ENCODE peak calls at places on chromosomes 6 and 20, in eight cellular contexts. One of them, this sample, is unnamed.
A peak's percentile ranks its signal among the peaks of the same experiment; 100 is the strongest.

GRCh38 chr6:51559059-51559458 is 528.4 kb downstream of the PKHD1 start:
- DNase-seq in uterus: no peak
- DNase-seq in thyroid gland: no peak
- DNase-seq in Peyer's patch: no peak
- DNase-seq in adrenal gland: no peak
- DNase-seq in stomach: peak; percentile 27
- DNase-seq in testis: no peak
- DNase-seq in suprapubic skin: no peak
- DNase-seq in this sample: no peak

GRCh38 chr6:91669904-91670295 is 1083.0 kb upstream of the MAP3K7 start:
- DNase-seq in uterus: no peak
- DNase-seq in thyroid gland: no peak
- DNase-seq in Peyer's patch: no peak
- DNase-seq in adrenal gland: no peak
- DNase-seq in stomach: no peak
- DNase-seq in testis: no peak
- DNase-seq in suprapubic skin: no peak
- DNase-seq in this sample: no peak

GRCh38 chr6:122005661-122006060 is 393.8 kb upstream of the HSF2 start:
- DNase-seq in uterus: no peak
- DNase-seq in thyroid gland: no peak
- DNase-seq in Peyer's patch: no peak
- DNase-seq in adrenal gland: no peak
- DNase-seq in stomach: no peak
- DNase-seq in testis: no peak
- DNase-seq in suprapubic skin: no peak
- DNase-seq in this sample: no peak

GRCh38 chr6:506508-506907 is 115.0 kb downstream of the IRF4 start:
- DNase-seq in uterus: no peak
- DNase-seq in thyroid gland: no peak
- DNase-seq in Peyer's patch: no peak
- DNase-seq in adrenal gland: no peak
- DNase-seq in stomach: no peak
- DNase-seq in testis: no peak
- DNase-seq in suprapubic skin: no peak
- DNase-seq in this sample: no peak

GRCh38 chr6:153357391-153357790 is 226.3 kb upstream of the RGS17 start:
- DNase-seq in uterus: no peak
- DNase-seq in thyroid gland: no peak
- DNase-seq in Peyer's patch: no peak
- DNase-seq in adrenal gland: no peak
- DNase-seq in stomach: no peak
- DNase-seq in testis: no peak
- DNase-seq in suprapubic skin: no peak
- DNase-seq in this sample: no peak

GRCh38 chr20:62804632-62805364 is at the start of gene OGFR:
- DNase-seq in uterus: peak; percentile 73
- DNase-seq in thyroid gland: peak; percentile 65
- DNase-seq in Peyer's patch: peak; percentile 88
- DNase-seq in adrenal gland: no peak
- DNase-seq in stomach: peak; percentile 69
- DNase-seq in testis: peak; percentile 73
- DNase-seq in suprapubic skin: no peak
- DNase-seq in this sample: peak; percentile 62

GRCh38 chr6:111870751-111871064 is 2.5 kb downstream of the FYN start:
- DNase-seq in uterus: no peak
- DNase-seq in thyroid gland: no peak
- DNase-seq in Peyer's patch: no peak
- DNase-seq in adrenal gland: no peak
- DNase-seq in stomach: no peak
- DNase-seq in testis: no peak
- DNase-seq in suprapubic skin: no peak
- DNase-seq in this sample: no peak

GRCh38 chr20:63855363-63856110 is 5.8 kb upstream of the ABHD16B start:
- DNase-seq in uterus: peak; percentile 31
- DNase-seq in thyroid gland: no peak
- DNase-seq in Peyer's patch: no peak
- DNase-seq in adrenal gland: no peak
- DNase-seq in stomach: no peak
- DNase-seq in testis: no peak
- DNase-seq in suprapubic skin: no peak
- DNase-seq in this sample: no peak

GRCh38 chr20:31954500-31954899 is 2.7 kb upstream of the PDRG1 start:
- DNase-seq in uterus: no peak
- DNase-seq in thyroid gland: no peak
- DNase-seq in Peyer's patch: no peak
- DNase-seq in adrenal gland: no peak
- DNase-seq in stomach: no peak
- DNase-seq in testis: no peak
- DNase-seq in suprapubic skin: no peak
- DNase-seq in this sample: no peak

GRCh38 chr6:125821825-125822281 is 31.1 kb downstream of the NCOA7 start:
- DNase-seq in uterus: no peak
- DNase-seq in thyroid gland: no peak
- DNase-seq in Peyer's patch: peak; percentile 84
- DNase-seq in adrenal gland: peak; percentile 73
- DNase-seq in stomach: no peak
- DNase-seq in testis: no peak
- DNase-seq in suprapubic skin: no peak
- DNase-seq in this sample: no peak

GRCh38 chr6:64861039-64861651 is 845.9 kb downstream of the EYS start:
- DNase-seq in uterus: no peak
- DNase-seq in thyroid gland: no peak
- DNase-seq in Peyer's patch: no peak
- DNase-seq in adrenal gland: no peak
- DNase-seq in stomach: no peak
- DNase-seq in testis: no peak
- DNase-seq in suprapubic skin: no peak
- DNase-seq in this sample: no peak

GRCh38 chr20:50312002-50312681 is 121.5 kb downstream of the CEBPB start:
- DNase-seq in uterus: no peak
- DNase-seq in thyroid gland: no peak
- DNase-seq in Peyer's patch: no peak
- DNase-seq in adrenal gland: no peak
- DNase-seq in stomach: no peak
- DNase-seq in testis: no peak
- DNase-seq in suprapubic skin: no peak
- DNase-seq in this sample: no peak

GRCh38 chr20:25271486-25272222 is 23.8 kb downstream of the PYGB start:
- DNase-seq in uterus: no peak
- DNase-seq in thyroid gland: peak; percentile 1
- DNase-seq in Peyer's patch: peak; percentile 35
- DNase-seq in adrenal gland: peak; percentile 42
- DNase-seq in stomach: peak; percentile 20
- DNase-seq in testis: no peak
- DNase-seq in suprapubic skin: peak; percentile 72
- DNase-seq in this sample: no peak

GRCh38 chr6:130500693-130501092 is 134.9 kb downstream of the TMEM200A start:
- DNase-seq in uterus: no peak
- DNase-seq in thyroid gland: no peak
- DNase-seq in Peyer's patch: no peak
- DNase-seq in adrenal gland: no peak
- DNase-seq in stomach: no peak
- DNase-seq in testis: no peak
- DNase-seq in suprapubic skin: no peak
- DNase-seq in this sample: no peak

GRCh38 chr6:131602913-131603312 is 25.1 kb downstream of the MED23 start:
- DNase-seq in uterus: no peak
- DNase-seq in thyroid gland: no peak
- DNase-seq in Peyer's patch: no peak
- DNase-seq in adrenal gland: no peak
- DNase-seq in stomach: no peak
- DNase-seq in testis: no peak
- DNase-seq in suprapubic skin: no peak
- DNase-seq in this sample: no peak

GRCh38 chr6:12962529-12962928 is 246.0 kb downstream of the PHACTR1 start:
- DNase-seq in uterus: no peak
- DNase-seq in thyroid gland: no peak
- DNase-seq in Peyer's patch: no peak
- DNase-seq in adrenal gland: no peak
- DNase-seq in stomach: no peak
- DNase-seq in testis: no peak
- DNase-seq in suprapubic skin: no peak
- DNase-seq in this sample: peak; percentile 37

GRCh38 chr20:33015114-33015491 is 7.6 kb downstream of the BPIFB2 start:
- DNase-seq in uterus: no peak
- DNase-seq in thyroid gland: no peak
- DNase-seq in Peyer's patch: no peak
- DNase-seq in adrenal gland: no peak
- DNase-seq in stomach: no peak
- DNase-seq in testis: no peak
- DNase-seq in suprapubic skin: no peak
- DNase-seq in this sample: no peak

DNA sequence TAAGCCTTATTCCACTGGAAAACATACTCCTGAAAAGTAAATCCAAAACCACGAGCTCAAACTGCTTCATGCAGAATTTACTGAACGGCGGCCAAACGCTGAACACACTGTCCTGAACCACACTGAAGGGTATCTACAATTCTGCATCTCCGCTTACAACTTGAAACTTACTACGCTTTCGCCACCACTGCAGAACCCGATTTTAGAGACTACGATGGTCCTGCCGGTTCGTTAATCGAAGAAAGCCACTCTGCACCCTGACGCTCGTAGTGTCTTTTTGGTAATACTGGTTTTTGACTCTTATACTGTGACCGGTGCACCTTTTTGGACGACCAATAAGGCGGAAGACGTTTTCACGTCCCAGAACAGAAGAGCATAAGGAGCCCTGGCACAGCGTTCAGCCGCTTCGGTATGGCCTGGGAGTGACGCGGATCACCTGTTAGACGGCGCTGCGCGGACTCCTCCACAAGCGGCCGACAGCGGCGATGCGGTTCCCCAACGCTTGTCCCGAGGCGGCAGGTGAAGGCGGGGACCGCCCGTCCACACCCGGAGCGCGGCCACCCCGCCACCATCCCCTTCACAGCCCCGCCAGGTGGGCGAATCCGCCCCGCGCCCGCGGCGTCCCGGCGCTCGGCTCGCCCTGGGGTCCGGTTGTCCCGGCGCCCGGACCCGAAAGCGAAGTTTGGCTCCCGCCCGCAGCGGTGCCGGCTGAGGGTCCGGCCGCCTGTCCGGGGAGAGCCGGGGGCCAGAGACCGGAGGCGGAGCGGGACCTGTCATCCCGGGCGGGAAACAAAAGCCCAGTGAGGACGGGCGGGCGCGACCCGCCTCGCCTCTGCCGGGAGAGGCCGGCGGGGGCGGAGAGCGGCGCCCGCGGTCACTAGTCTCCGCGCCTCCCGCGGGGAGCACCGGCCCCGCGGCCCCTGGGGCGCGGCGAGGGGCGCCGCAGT is 784 bp downstream of the FKBP5 start:
- DNase-seq in uterus: peak; percentile 44
- DNase-seq in thyroid gland: peak; percentile 55
- DNase-seq in Peyer's patch: peak; percentile 85
- DNase-seq in adrenal gland: peak; percentile 82
- DNase-seq in stomach: peak; percentile 69
- DNase-seq in testis: peak; percentile 73
- DNase-seq in suprapubic skin: peak; percentile 89
- DNase-seq in this sample: peak; percentile 53
- TF ChIP-seq POLR2A in uterus: peak; percentile 8
- TF ChIP-seq POLR2A in thyroid gland: peak; percentile 67
- TF ChIP-seq POLR2A in Peyer's patch: peak; percentile 6
- TF ChIP-seq POLR2A in adrenal gland: peak; percentile 62
- TF ChIP-seq POLR2A in stomach: no peak
- TF ChIP-seq POLR2A in testis: no peak
- TF ChIP-seq POLR2A in suprapubic skin: no peak
- TF ChIP-seq POLR2A in this sample: no peak

GRCh38 chr6:55802259-55802658 is 73.1 kb downstream of the BMP5 start:
- DNase-seq in uterus: no peak
- DNase-seq in thyroid gland: no peak
- DNase-seq in Peyer's patch: no peak
- DNase-seq in adrenal gland: no peak
- DNase-seq in stomach: no peak
- DNase-seq in testis: no peak
- DNase-seq in suprapubic skin: no peak
- DNase-seq in this sample: no peak
- H3K36me3 ChIP-seq in uterus: no peaks in the 10 kb centered on the region
- H3K36me3 ChIP-seq in thyroid gland: no peaks in the 10 kb centered on the region
- H3K36me3 ChIP-seq in Peyer's patch: no peaks in the 10 kb centered on the region
- H3K36me3 ChIP-seq in adrenal gland: no peaks in the 10 kb centered on the region
- H3K36me3 ChIP-seq in stomach: no peaks in the 10 kb centered on the region
- H3K36me3 ChIP-seq in testis: no peaks in the 10 kb centered on the region
- H3K36me3 ChIP-seq in suprapubic skin: no peaks in the 10 kb centered on the region
- H3K36me3 ChIP-seq in this sample: no peaks in the 10 kb centered on the region

GRCh38 chr6:19876672-19877071 is 39.5 kb downstream of the ID4 start:
- DNase-seq in uterus: no peak
- DNase-seq in thyroid gland: no peak
- DNase-seq in Peyer's patch: no peak
- DNase-seq in adrenal gland: no peak
- DNase-seq in stomach: no peak
- DNase-seq in testis: no peak
- DNase-seq in suprapubic skin: no peak
- DNase-seq in this sample: no peak

GRCh38 chr6:19870322-19870721 is 33.2 kb downstream of the ID4 start:
- DNase-seq in uterus: no peak
- DNase-seq in thyroid gland: no peak
- DNase-seq in Peyer's patch: no peak
- DNase-seq in adrenal gland: no peak
- DNase-seq in stomach: no peak
- DNase-seq in testis: no peak
- DNase-seq in suprapubic skin: no peak
- DNase-seq in this sample: no peak

GRCh38 chr6:19869464-19869863 is 32.3 kb downstream of the ID4 start:
- DNase-seq in uterus: no peak
- DNase-seq in thyroid gland: no peak
- DNase-seq in Peyer's patch: no peak
- DNase-seq in adrenal gland: no peak
- DNase-seq in stomach: no peak
- DNase-seq in testis: no peak
- DNase-seq in suprapubic skin: no peak
- DNase-seq in this sample: no peak

GRCh38 chr6:19866900-19867627 is 29.9 kb downstream of the ID4 start:
- DNase-seq in uterus: no peak
- DNase-seq in thyroid gland: no peak
- DNase-seq in Peyer's patch: no peak
- DNase-seq in adrenal gland: no peak
- DNase-seq in stomach: no peak
- DNase-seq in testis: no peak
- DNase-seq in suprapubic skin: no peak
- DNase-seq in this sample: peak; percentile 9

GRCh38 chr6:19873031-19873430 is 35.9 kb downstream of the ID4 start:
- DNase-seq in uterus: no peak
- DNase-seq in thyroid gland: no peak
- DNase-seq in Peyer's patch: no peak
- DNase-seq in adrenal gland: no peak
- DNase-seq in stomach: no peak
- DNase-seq in testis: no peak
- DNase-seq in suprapubic skin: no peak
- DNase-seq in this sample: no peak
- TF ChIP-seq CTCF in uterus: no peak
- TF ChIP-seq CTCF in thyroid gland: no peak
- TF ChIP-seq CTCF in Peyer's patch: no peak
- TF ChIP-seq CTCF in adrenal gland: no peak
- TF ChIP-seq CTCF in stomach: no peak
- TF ChIP-seq CTCF in testis: no peak
- TF ChIP-seq CTCF in suprapubic skin: no peak
- TF ChIP-seq CTCF in this sample: no peak

DNA sequence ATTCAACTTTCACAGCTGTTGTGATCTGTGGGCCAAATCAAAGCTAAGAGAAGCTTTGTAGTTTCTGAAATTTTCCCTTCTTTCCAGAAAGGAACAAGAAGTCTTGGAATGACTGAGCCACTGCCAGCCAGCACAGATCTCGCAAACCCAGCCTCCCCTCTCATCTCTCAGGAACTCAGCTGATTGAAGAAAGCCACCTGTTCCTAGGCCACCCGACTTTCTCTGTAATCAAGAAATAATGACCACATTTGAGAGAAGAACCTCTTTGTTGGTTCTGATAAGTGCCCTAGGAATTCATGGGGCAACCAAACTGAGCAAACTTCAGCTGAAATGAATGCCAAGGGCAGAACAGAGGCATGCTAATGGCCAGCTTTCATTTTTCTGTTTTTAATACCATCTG is 61.7 kb downstream of the HDGFL1 start:
- DNase-seq in uterus: peak; percentile 37
- DNase-seq in thyroid gland: peak; percentile 39
- DNase-seq in Peyer's patch: no peak
- DNase-seq in adrenal gland: no peak
- DNase-seq in stomach: no peak
- DNase-seq in testis: no peak
- DNase-seq in suprapubic skin: no peak
- DNase-seq in this sample: no peak
- TF ChIP-seq POLR2A in uterus: no peak
- TF ChIP-seq POLR2A in thyroid gland: no peak
- TF ChIP-seq POLR2A in Peyer's patch: no peak
- TF ChIP-seq POLR2A in adrenal gland: no peak
- TF ChIP-seq POLR2A in stomach: no peak
- TF ChIP-seq POLR2A in testis: no peak
- TF ChIP-seq POLR2A in suprapubic skin: no peak
- TF ChIP-seq POLR2A in this sample: no peak

This sample was measured in prostate gland.